ENCODE peak calls at places on chromosome 10, in seven cellular contexts. T, Z, A, N, C, K and V are unnamed samples. For H3K4me1, the result is how much of the 10 kb centered on the place peaks cover.

GRCh38 chr10:23158370-23158769 is 33.7 kb upstream of the PTF1A start:
- DNase-seq in T (no peak), Z (peak), A (no peak), N (no peak), C (peak), K (no peak), V (no peak)

GRCh38 chr10:91587710-91588638 is 44.9 kb downstream of the PPP1R3C start:
- DNase-seq in T (peak), Z (no peak), A (no peak), N (no peak), C (peak), K (no peak), V (no peak)

GRCh38 chr10:74156919-74157289 is 5.9 kb downstream of the ADK start:
- DNase-seq in T (peak), Z (no peak), A (no peak), N (no peak), C (peak), K (no peak), V (peak)

GRCh38 chr10:7165500-7166177 is 245.2 kb downstream of the SFMBT2 start:
- DNase-seq in T (no peak), Z (no peak), A (no peak), N (no peak), C (no peak), K (no peak), V (no peak)

GRCh38 chr10:132827423-132827789 is 41.5 kb upstream of the NKX6-2 start:
- DNase-seq in T (no peak), Z (no peak), A (no peak), N (no peak), C (no peak), K (no peak), V (no peak)

GRCh38 chr10:69506834-69507643 is 55.8 kb downstream of the TSPAN15 start:
- DNase-seq in T (no peak), Z (no peak), A (no peak), N (no peak), C (no peak), K (no peak), V (no peak)

GRCh38 chr10:77086081-77086480 is 551.5 kb downstream of the KCNMA1 start:
- DNase-seq in T (no peak), Z (no peak), A (no peak), N (no peak), C (no peak), K (no peak), V (no peak)

GRCh38 chr10:110105873-110106272 is 98.1 kb downstream of the ADD3 start:
- DNase-seq in T (no peak), Z (no peak), A (no peak), N (no peak), C (no peak), K (no peak), V (no peak)

GRCh38 chr10:132774905-132775863 is 10.8 kb downstream of the NKX6-2 start:
- DNase-seq in T (no peak), Z (no peak), A (no peak), N (no peak), C (no peak), K (no peak), V (no peak)

GRCh38 chr10:30124706-30125105 is 65.3 kb upstream of the JCAD start:
- DNase-seq in T (no peak), Z (no peak), A (no peak), N (no peak), C (no peak), K (no peak), V (no peak)

GRCh38 chr10:129498680-129499079 is 31.6 kb downstream of the MGMT start:
- DNase-seq in T (no peak), Z (no peak), A (no peak), N (no peak), C (no peak), K (no peak), V (no peak)

GRCh38 chr10:61125560-61126250 is 181.7 kb upstream of the RHOBTB1 start:
- DNase-seq in T (no peak), Z (no peak), A (no peak), N (no peak), C (no peak), K (no peak), V (no peak)

GRCh38 chr10:91415816-91416215 is 5.7 kb downstream of the HECTD2 start:
- DNase-seq in T (no peak), Z (no peak), A (no peak), N (no peak), C (no peak), K (no peak), V (no peak)

GRCh38 chr10:103232772-103233488 is 12.8 kb upstream of the RPEL1 start:
- DNase-seq in T (no peak), Z (no peak), A (no peak), N (no peak), C (no peak), K (no peak), V (no peak)

GRCh38 chr10:25547391-25547790 is 372.6 kb downstream of the GPR158 start:
- DNase-seq in T (no peak), Z (peak), A (no peak), N (no peak), C (no peak), K (no peak), V (no peak)

GRCh38 chr10:100167521-100168312 is 18.1 kb downstream of the ERLIN1 start:
- DNase-seq in T (no peak), Z (no peak), A (no peak), N (no peak), C (no peak), K (no peak), V (no peak)

GRCh38 chr10:45425628-45426563 is 51.9 kb downstream of the ALOX5 start:
- DNase-seq in T (no peak), Z (no peak), A (no peak), N (no peak), C (no peak), K (no peak), V (no peak)

GRCh38 chr10:8614054-8614565 is 559.6 kb downstream of the GATA3 start:
- DNase-seq in T (no peak), Z (no peak), A (no peak), N (no peak), C (no peak), K (no peak), V (no peak)

GRCh38 chr10:98376485-98376884 is 38.5 kb downstream of the PYROXD2 start:
- DNase-seq in T (no peak), Z (no peak), A (no peak), N (no peak), C (no peak), K (no peak), V (no peak)

GRCh38 chr10:100993986-100994708 is 5.5 kb upstream of the LZTS2 start:
- DNase-seq in T (no peak), Z (no peak), A (no peak), N (no peak), C (no peak), K (no peak), V (no peak)

GRCh38 chr10:121130382-121130781 is 279.2 kb downstream of the WDR11 start:
- DNase-seq in T (no peak), Z (no peak), A (no peak), N (no peak), C (no peak), K (no peak), V (no peak)

GRCh38 chr10:47024399-47025252 is 113.4 kb downstream of the PTPN20 start:
- DNase-seq in T (peak), Z (peak), A (no peak), N (peak), C (peak), K (peak), V (peak)

GRCh38 chr10:14261341-14261740 is 69.4 kb downstream of the FRMD4A start:
- DNase-seq in T (no peak), Z (no peak), A (no peak), N (no peak), C (no peak), K (no peak), V (no peak)

GRCh38 chr10:101394522-101395133 is 40.7 kb downstream of the BTRC start:
- DNase-seq in T (no peak), Z (no peak), A (no peak), N (no peak), C (no peak), K (no peak), V (no peak)

GRCh38 chr10:27345455-27345909 is 104.9 kb upstream of the ACBD5 start:
- DNase-seq in T (no peak), Z (no peak), A (no peak), N (no peak), C (no peak), K (no peak), V (no peak)

GRCh38 chr10:67171970-67172369 is 246.1 kb downstream of the LRRTM3 start:
- DNase-seq in T (no peak), Z (no peak), A (no peak), N (no peak), C (no peak), K (no peak), V (no peak)

GRCh38 chr10:58512470-58513188 is at the start of gene BICC1:
- DNase-seq in T (peak), Z (peak), A (no peak), N (no peak), C (peak), K (no peak), V (peak)

GRCh38 chr10:103645141-103646054 is 151.9 kb downstream of the NEURL1 start:
- DNase-seq in T (peak), Z (no peak), A (peak), N (no peak), C (peak), K (peak), V (peak)

GRCh38 chr10:96743988-96744585 is 23.8 kb upstream of the PIK3AP1 start:
- DNase-seq in T (peak), Z (no peak), A (no peak), N (no peak), C (no peak), K (no peak), V (no peak)

GRCh38 chr10:14583252-14583651 is 191.4 kb downstream of the FAM107B start:
- DNase-seq in T (no peak), Z (no peak), A (no peak), N (peak), C (no peak), K (no peak), V (no peak)

GRCh38 chr10:130761896-130762295 is 549.6 kb downstream of the TCERG1L start:
- DNase-seq in T (no peak), Z (no peak), A (no peak), N (no peak), C (no peak), K (no peak), V (no peak)

GRCh38 chr10:59913547-59914237 is 7.3 kb upstream of the CCDC6 start:
- DNase-seq in T (no peak), Z (no peak), A (no peak), N (no peak), C (no peak), K (no peak), V (no peak)

GRCh38 chr10:109393425-109393824 is 529.9 kb downstream of the XPNPEP1 start:
- DNase-seq in T (no peak), Z (no peak), A (no peak), N (no peak), C (no peak), K (no peak), V (no peak)

GRCh38 chr10:54614062-54614461 is 187.0 kb downstream of the PCDH15 start:
- DNase-seq in T (no peak), Z (no peak), A (no peak), N (no peak), C (no peak), K (no peak), V (no peak)

GRCh38 chr10:112919721-112920120 is 30.3 kb upstream of the TCF7L2 start:
- DNase-seq in T (no peak), Z (no peak), A (no peak), N (no peak), C (no peak), K (no peak), V (no peak)

GRCh38 chr10:22491931-22492615 is 146.8 kb downstream of the SPAG6 start:
- DNase-seq in T (no peak), Z (no peak), A (no peak), N (no peak), C (no peak), K (no peak), V (no peak)

GRCh38 chr10:88343761-88344484 is 239.2 kb downstream of the RNLS start:
- DNase-seq in T (no peak), Z (no peak), A (no peak), N (no peak), C (no peak), K (no peak), V (no peak)

GRCh38 chr10:12703141-12703540 is 298.4 kb downstream of the CCDC3 start:
- DNase-seq in T (no peak), Z (no peak), A (no peak), N (no peak), C (no peak), K (no peak), V (no peak)

GRCh38 chr10:79404690-79405131 is 40.7 kb downstream of the ZCCHC24 start:
- DNase-seq in T (no peak), Z (no peak), A (no peak), N (no peak), C (peak), K (peak), V (peak)
- H3K4me1 ChIP-seq in T (half or more), Z (under half), A (half or more), N (under half), C (half or more), K (half or more), V (half or more)

DNA sequence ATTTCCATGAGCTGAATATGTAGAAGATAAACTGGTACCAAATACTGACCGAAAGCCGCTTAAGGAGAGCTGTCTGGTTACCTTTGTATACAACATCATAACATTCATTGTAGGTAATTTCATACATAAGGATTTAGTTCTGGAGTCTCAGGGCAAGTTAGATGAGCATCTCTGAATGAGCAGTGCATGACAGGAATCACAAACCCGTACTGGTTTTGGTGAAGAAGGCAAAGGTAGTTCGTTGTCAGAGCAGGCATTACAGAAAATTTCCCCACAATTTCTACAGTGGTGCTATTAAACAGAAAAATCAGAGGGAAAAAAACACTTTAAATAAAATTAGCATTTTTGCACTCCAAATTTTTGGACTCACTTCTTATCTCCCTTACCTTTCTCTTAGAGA is 12.9 kb upstream of the PBLD start:
- DNase-seq in T (no peak), Z (no peak), A (no peak), N (no peak), C (no peak), K (no peak), V (no peak)
- H3K27ac ChIP-seq in T (no peak), Z (no peak), A (no peak), N (no peak), C (no peak), K (no peak), V (no peak)

GRCh38 chr10:95501203-95502094 is 59.7 kb downstream of the SORBS1 start:
- DNase-seq in T (no peak), Z (no peak), A (no peak), N (no peak), C (no peak), K (no peak), V (no peak)

GRCh38 chr10:95503526-95503925 is 57.6 kb downstream of the SORBS1 start:
- DNase-seq in T (no peak), Z (no peak), A (no peak), N (no peak), C (no peak), K (no peak), V (no peak)

GRCh38 chr10:95502377-95502776 is 58.8 kb downstream of the SORBS1 start:
- DNase-seq in T (no peak), Z (no peak), A (no peak), N (no peak), C (no peak), K (no peak), V (no peak)

GRCh38 chr10:95504187-95504800 is 56.9 kb downstream of the SORBS1 start:
- DNase-seq in T (no peak), Z (no peak), A (no peak), N (no peak), C (no peak), K (no peak), V (no peak)

DNA sequence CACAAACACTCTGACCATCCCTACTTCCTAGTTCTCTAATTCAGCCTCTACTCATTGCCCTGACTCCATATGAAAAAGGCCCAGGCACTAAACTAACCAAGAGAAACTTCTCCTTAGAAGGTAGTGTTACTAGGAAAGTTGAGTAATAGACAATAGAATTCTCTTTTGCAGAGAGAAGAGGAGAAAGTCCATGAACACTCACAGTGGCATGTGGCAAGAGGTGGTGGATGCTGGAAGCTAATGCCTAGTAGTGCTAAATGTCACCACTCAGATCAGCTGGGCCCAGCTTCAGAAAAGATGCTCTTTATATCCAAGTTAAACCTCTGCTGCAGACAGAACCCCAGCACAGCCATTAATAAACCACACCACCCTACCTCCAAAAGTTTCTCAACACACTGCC is 58.2 kb downstream of the SORBS1 start:
- DNase-seq in T (no peak), Z (no peak), A (no peak), N (no peak), C (no peak), K (no peak), V (no peak)
- H3K4me3 ChIP-seq in T (no peak), Z (no peak), A (peak), N (no peak), C (no peak), K (no peak), V (no peak)

GRCh38 chr10:17060289-17060688 is 69.3 kb downstream of the CUBN start:
- DNase-seq in T (no peak), Z (no peak), A (no peak), N (no peak), C (no peak), K (no peak), V (no peak)
- H3K4me1 ChIP-seq in T (under half), Z (under half), A (under half), N (under half), C (under half), K (under half), V (under half)

GRCh38 chr10:62172465-62172864 is 96.2 kb downstream of the RTKN2 start:
- DNase-seq in T (no peak), Z (no peak), A (no peak), N (no peak), C (no peak), K (no peak), V (no peak)

GRCh38 chr10:62171791-62172190 is 96.9 kb downstream of the RTKN2 start:
- DNase-seq in T (no peak), Z (no peak), A (no peak), N (no peak), C (no peak), K (no peak), V (no peak)

GRCh38 chr10:62178568-62178967 is 90.1 kb downstream of the RTKN2 start:
- DNase-seq in T (no peak), Z (no peak), A (no peak), N (no peak), C (no peak), K (no peak), V (no peak)

GRCh38 chr10:62177111-62177510 is 91.5 kb downstream of the RTKN2 start:
- DNase-seq in T (no peak), Z (no peak), A (no peak), N (no peak), C (no peak), K (no peak), V (no peak)

GRCh38 chr10:62175256-62175655 is 93.4 kb downstream of the RTKN2 start:
- DNase-seq in T (no peak), Z (no peak), A (no peak), N (no peak), C (no peak), K (no peak), V (no peak)
- H3K27ac ChIP-seq in T (no peak), Z (no peak), A (no peak), N (no peak), C (no peak), K (no peak), V (no peak)

GRCh38 chr10:119208553-119208940 is 1.2 kb downstream of the GRK5 start:
- DNase-seq in T (no peak), Z (no peak), A (no peak), N (no peak), C (no peak), K (no peak), V (no peak)
- H3K4me3 ChIP-seq in T (peak), Z (no peak), A (peak), N (peak), C (peak), K (peak), V (peak)

DNA sequence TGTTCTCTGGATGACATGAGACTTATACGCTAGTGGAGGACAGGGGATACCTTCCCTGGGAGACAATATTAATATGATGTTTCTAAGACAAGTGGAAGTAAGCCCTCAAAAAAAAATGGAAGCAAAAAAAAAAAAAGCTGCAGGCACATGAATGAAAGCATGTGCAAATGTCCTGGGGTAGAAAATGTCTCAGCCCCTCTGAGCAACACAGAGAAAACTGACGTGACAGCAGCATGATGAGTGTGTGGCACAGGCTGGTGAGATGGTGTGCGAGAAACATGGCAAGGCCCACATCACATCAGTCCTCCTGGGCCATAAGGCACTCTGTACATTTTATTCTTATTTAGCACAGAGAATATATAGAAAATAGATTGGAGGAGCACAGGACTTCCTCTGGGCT is 254.7 kb upstream of the PFKP start:
- DNase-seq in T (no peak), Z (no peak), A (no peak), N (no peak), C (no peak), K (no peak), V (no peak)
- H3K4me1 ChIP-seq in T (under half), Z (under half), A (under half), N (under half), C (under half), K (under half), V (under half)

GRCh38 chr10:75231672-75232581 is 3.8 kb downstream of the COMTD1 start:
- DNase-seq in T (no peak), Z (no peak), A (no peak), N (no peak), C (no peak), K (no peak), V (no peak)

GRCh38 chr10:75230600-75231038 is 5.1 kb downstream of the COMTD1 start:
- DNase-seq in T (peak), Z (peak), A (peak), N (peak), C (peak), K (peak), V (peak)

GRCh38 chr10:75228834-75229233 is 6.9 kb downstream of the COMTD1 start:
- DNase-seq in T (no peak), Z (no peak), A (no peak), N (no peak), C (no peak), K (no peak), V (no peak)

GRCh38 chr10:75228278-75228677 is 7.5 kb downstream of the COMTD1 start:
- DNase-seq in T (no peak), Z (no peak), A (no peak), N (no peak), C (no peak), K (no peak), V (no peak)

DNA sequence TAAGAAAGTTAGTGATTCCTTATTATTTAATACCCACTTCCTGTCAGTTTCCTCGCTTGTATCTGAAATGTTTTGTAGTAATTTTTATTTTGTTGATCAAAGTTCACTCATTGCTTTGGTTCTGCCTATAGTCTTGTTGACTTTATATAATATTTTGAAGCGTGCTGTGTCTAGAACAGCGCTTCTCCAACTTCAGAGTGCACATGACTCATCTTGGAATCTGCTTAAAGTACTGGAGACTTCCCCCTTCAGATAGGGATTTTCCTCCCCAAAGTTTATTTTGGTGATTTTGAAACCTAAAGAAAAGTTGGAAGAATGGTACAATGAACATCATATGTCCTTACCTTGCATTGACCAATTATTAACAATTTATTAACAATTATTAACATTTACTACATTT is 5.8 kb downstream of the COMTD1 start:
- DNase-seq in T (no peak), Z (no peak), A (no peak), N (no peak), C (no peak), K (no peak), V (no peak)
- H3K27ac ChIP-seq in T (no peak), Z (no peak), A (peak), N (no peak), C (no peak), K (no peak), V (no peak)